ENCODE peak calls at places on chromosomes 1 and 21, in six cellular contexts. C, X, D, T, F and H are unnamed samples.

GRCh38 chr1:81876901-81877750 is 76.4 kb downstream of the ADGRL2 start:
- DNase-seq in C (no peak), X (no peak), D (no peak), T (no peak), F (no peak), H (peak; percentile 20)

GRCh38 chr1:30267046-30267445 is 456.3 kb downstream of the MATN1 start:
- DNase-seq in C (no peak), X (no peak), D (no peak), T (no peak), F (no peak), H (no peak)

GRCh38 chr1:108190001-108190634 is 10.0 kb downstream of the SLC25A24 start:
- DNase-seq in C (no peak), X (no peak), D (no peak), T (no peak), F (no peak), H (no peak)

GRCh38 chr1:221291113-221291512 is 411.9 kb downstream of the HLX start:
- DNase-seq in C (no peak), X (no peak), D (no peak), T (no peak), F (no peak), H (no peak)

GRCh38 chr1:29197590-29197924 is 15.9 kb upstream of the SRSF4 start:
- DNase-seq in C (no peak), X (peak; percentile 92), D (peak; percentile 17), T (no peak), F (peak; percentile 45), H (peak; percentile 87)

GRCh38 chr1:244311784-244312532 is 139.8 kb downstream of the ADSS2 start:
- DNase-seq in C (no peak), X (no peak), D (no peak), T (no peak), F (no peak), H (no peak)

GRCh38 chr1:171826973-171827372 is 14.3 kb upstream of the DNM3 start:
- DNase-seq in C (no peak), X (no peak), D (no peak), T (no peak), F (no peak), H (no peak)

GRCh38 chr1:53190210-53190611 is 6.4 kb upstream of the CPT2 start:
- DNase-seq in C (no peak), X (peak; percentile 66), D (no peak), T (no peak), F (no peak), H (no peak)

GRCh38 chr1:173489929-173490328 is 12.8 kb downstream of the PRDX6 start:
- DNase-seq in C (no peak), X (no peak), D (no peak), T (no peak), F (no peak), H (no peak)

GRCh38 chr1:186102559-186103148 is 272.4 kb downstream of the TPR start:
- DNase-seq in C (no peak), X (no peak), D (peak; percentile 26), T (no peak), F (no peak), H (peak; percentile 91)

GRCh38 chr1:203692565-203693470 is 66.2 kb downstream of the ATP2B4 start:
- DNase-seq in C (no peak), X (peak; percentile 72), D (peak; percentile 80), T (peak; percentile 85), F (peak; percentile 59), H (peak; percentile 34)

GRCh38 chr1:222331340-222331739 is 216.6 kb downstream of the HHIPL2 start:
- DNase-seq in C (no peak), X (peak; percentile 36), D (no peak), T (no peak), F (no peak), H (no peak)

GRCh38 chr1:74549351-74549750 is 36.9 kb upstream of the LRRC53 start:
- DNase-seq in C (no peak), X (no peak), D (no peak), T (no peak), F (no peak), H (no peak)

GRCh38 chr1:178650950-178651461 is 74.0 kb upstream of the RALGPS2 start:
- DNase-seq in C (no peak), X (no peak), D (no peak), T (no peak), F (no peak), H (no peak)

GRCh38 chr1:172647987-172648386 is 10.9 kb upstream of the FASLG start:
- DNase-seq in C (no peak), X (no peak), D (no peak), T (no peak), F (no peak), H (no peak)

GRCh38 chr1:27054381-27054780 is 41.7 kb upstream of the TENT5B start:
- DNase-seq in C (no peak), X (no peak), D (no peak), T (no peak), F (no peak), H (no peak)

GRCh38 chr1:66000033-66000637 is 207.4 kb downstream of the PDE4B start:
- DNase-seq in C (no peak), X (no peak), D (no peak), T (no peak), F (no peak), H (no peak)

GRCh38 chr1:47848985-47849610 is 148.1 kb downstream of the TRABD2B start:
- DNase-seq in C (no peak), X (no peak), D (no peak), T (no peak), F (no peak), H (no peak)

GRCh38 chr1:76723949-76724348 is 143.3 kb upstream of the ST6GALNAC5 start:
- DNase-seq in C (no peak), X (no peak), D (no peak), T (no peak), F (no peak), H (no peak)

GRCh38 chr1:93734999-93735398 is 53.4 kb upstream of the BCAR3 start:
- DNase-seq in C (no peak), X (peak; percentile 33), D (no peak), T (no peak), F (no peak), H (no peak)

GRCh38 chr21:31772674-31773555 is 41.0 kb upstream of the SCAF4 start:
- DNase-seq in C (no peak), X (no peak), D (no peak), T (no peak), F (no peak), H (no peak)

GRCh38 chr1:166013232-166013631 is 153.6 kb downstream of the FAM78B start:
- DNase-seq in C (no peak), X (no peak), D (no peak), T (no peak), F (no peak), H (no peak)

GRCh38 chr21:29092102-29092959 is 18.9 kb upstream of the CCT8 start:
- DNase-seq in C (no peak), X (no peak), D (no peak), T (no peak), F (no peak), H (peak; percentile 56)

GRCh38 chr1:25786887-25787286 is 13.1 kb upstream of the SELENON start:
- DNase-seq in C (no peak), X (no peak), D (no peak), T (no peak), F (no peak), H (no peak)

GRCh38 chr1:2786329-2787162 is 14.9 kb downstream of the TTC34 start:
- DNase-seq in C (peak; percentile 54), X (peak; percentile 48), D (peak; percentile 37), T (peak; percentile 48), F (no peak), H (no peak)

GRCh38 chr1:237032029-237032428 is 10.0 kb upstream of the RYR2 start:
- DNase-seq in C (no peak), X (peak; percentile 92), D (no peak), T (no peak), F (no peak), H (peak; percentile 1)

GRCh38 chr1:237031480-237031879 is 10.5 kb upstream of the RYR2 start:
- DNase-seq in C (no peak), X (peak; percentile 62), D (no peak), T (no peak), F (no peak), H (no peak)

GRCh38 chr1:237035759-237036158 is 6.2 kb upstream of the RYR2 start:
- DNase-seq in C (no peak), X (no peak), D (no peak), T (no peak), F (no peak), H (no peak)

GRCh38 chr1:237033061-237033460 is 8.9 kb upstream of the RYR2 start:
- DNase-seq in C (no peak), X (no peak), D (no peak), T (no peak), F (no peak), H (no peak)

DNA sequence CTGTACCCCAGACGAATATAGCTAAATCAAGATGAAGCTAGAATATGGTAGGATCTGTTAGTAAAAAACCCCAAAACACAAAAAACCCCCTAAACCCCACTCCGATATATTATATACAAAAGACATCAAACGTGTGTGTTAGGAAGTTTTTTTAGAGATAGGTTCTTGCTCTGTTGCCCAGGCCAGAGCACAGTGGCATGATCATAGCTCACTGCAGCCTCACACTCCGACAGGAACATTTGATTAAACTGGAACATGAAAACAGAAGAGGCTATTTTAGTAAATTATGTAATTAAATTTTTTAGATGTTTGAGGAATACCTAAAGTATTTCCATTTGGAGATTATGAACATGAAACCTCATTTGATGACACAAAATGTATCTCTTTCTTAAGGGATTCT is 8.2 kb upstream of the RYR2 start:
- DNase-seq in C (no peak), X (no peak), D (no peak), T (no peak), F (no peak), H (no peak)
- H3K4me1 ChIP-seq in C (no peaks in the 10 kb centered on the region), X (peaks cover 10% of the 10 kb centered on the region), D (no peaks in the 10 kb centered on the region), T (no peaks in the 10 kb centered on the region), F (no peaks in the 10 kb centered on the region), H (peaks cover 16% of the 10 kb centered on the region)

DNA sequence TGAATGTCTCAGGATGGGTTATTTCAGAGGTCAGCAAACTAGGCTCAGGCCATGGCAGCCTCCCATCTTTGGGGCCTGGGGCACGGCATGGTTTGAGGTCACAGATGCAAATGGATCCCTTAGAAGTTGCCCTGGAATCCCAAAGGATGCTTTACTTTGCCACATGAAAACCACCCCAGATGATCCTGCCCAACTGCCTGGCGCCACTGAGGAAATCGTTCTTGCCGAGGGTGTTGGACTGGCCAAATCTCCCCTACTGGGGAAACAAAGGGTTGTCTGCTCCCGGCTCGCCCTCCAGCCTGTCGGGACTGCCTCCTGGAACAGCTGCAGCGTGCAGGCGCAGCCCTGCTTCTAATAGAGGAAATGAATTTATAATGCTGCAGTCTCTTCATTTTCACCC is 173.0 kb upstream of the LMO4 start:
- DNase-seq in C (no peak), X (no peak), D (no peak), T (no peak), F (no peak), H (no peak)
- H3K4me3 ChIP-seq in C (no peak overlapping the region), X (no peak overlapping the region), D (no peak overlapping the region), T (no peak overlapping the region), F (no peak overlapping the region), H (no peak overlapping the region)

GRCh38 chr1:12453400-12454343 is 164.3 kb downstream of the DHRS3 start:
- DNase-seq in C (no peak), X (peak; percentile 25), D (no peak), T (no peak), F (no peak), H (peak; percentile 59)
- H3K4me1 ChIP-seq in C (peaks cover 14% of the 10 kb centered on the region), X (peaks cover 2% of the 10 kb centered on the region), D (peaks cover 47% of the 10 kb centered on the region), T (peaks cover 75% of the 10 kb centered on the region), F (peaks cover 50% of the 10 kb centered on the region), H (peaks cover 30% of the 10 kb centered on the region)

DNA sequence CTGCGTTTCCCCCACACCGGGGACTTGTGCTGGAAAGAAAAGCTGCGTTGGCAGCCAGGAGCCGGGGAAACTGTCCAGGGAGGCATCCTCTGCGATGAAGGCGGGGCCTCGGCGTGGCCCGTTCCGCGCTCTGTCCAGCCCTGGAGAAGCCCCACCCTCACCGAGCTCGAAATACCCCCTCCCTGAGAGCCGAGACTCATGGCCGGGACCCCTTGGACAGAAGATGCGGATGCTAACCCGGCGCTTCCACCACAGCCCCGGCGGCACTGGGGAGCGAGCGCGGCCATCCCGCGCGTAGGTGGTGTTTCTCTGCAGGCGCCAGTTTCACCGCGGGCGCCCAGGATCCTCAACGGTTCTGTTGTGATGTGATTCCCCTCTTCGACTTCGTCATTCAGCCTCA is 31.6 kb downstream of the PDE9A start:
- DNase-seq in C (no peak), X (no peak), D (no peak), T (no peak), F (no peak), H (no peak)
- H3K4me3 ChIP-seq in C (no peak overlapping the region), X (no peak overlapping the region), D (no peak overlapping the region), T (no peak overlapping the region), F (no peak overlapping the region), H (no peak overlapping the region)